ENCODE peak calls at places on chromosomes 1 and 21, in six cellular contexts. Y is A549; L is CD8-positive, alpha-beta T cell; Z is GM23338; N is ascending aorta; V is fibroblast of lung. F is an unnamed sample.

GRCh38 chr1:203186446-203187305 is at the start of gene CHI3L1:
- DNase-seq in N (no peak), L (no peak), Z (peak), V (peak), Y (no peak), F (no peak)

GRCh38 chr1:169892819-169893644 is 664 bp downstream of the SCYL3 start:
- DNase-seq in N (no peak), Z (no peak), L (no peak), V (peak), Y (peak), F (no peak)

GRCh38 chr1:40182956-40183710 is 21.9 kb downstream of the RLF start:
- DNase-seq in Z (peak), V (peak), L (no peak), Y (no peak), N (no peak), F (no peak)

GRCh38 chr1:5647226-5647625 is 345.0 kb downstream of the NPHP4 start:
- DNase-seq in Y (no peak), V (no peak), Z (no peak), N (no peak), L (no peak), F (no peak)

GRCh38 chr1:179955731-179956130 is 1.1 kb downstream of the CEP350 start:
- DNase-seq in N (no peak), L (no peak), V (no peak), Z (no peak), Y (no peak), F (no peak)

GRCh38 chr1:211327341-211327921 is 798 bp downstream of the TRAF5 start:
- DNase-seq in Y (peak), V (peak), N (no peak), Z (peak), L (no peak), F (peak)

GRCh38 chr1:44031051-44031899 is at the start of gene SLC6A9:
- DNase-seq in N (no peak), Y (no peak), L (peak), V (peak), Z (peak), F (peak)

GRCh38 chr1:5933676-5934057 is 58.6 kb downstream of the NPHP4 start:
- DNase-seq in Y (no peak), L (no peak), N (no peak), Z (no peak), V (peak), F (no peak)

GRCh38 chr1:93804412-93804811 is 74.6 kb downstream of the DNTTIP2 start:
- DNase-seq in L (no peak), V (peak), Z (no peak), Y (no peak), N (no peak), F (no peak)

GRCh38 chr1:118160825-118161224 is 24.2 kb downstream of the SPAG17 start:
- DNase-seq in L (no peak), Y (no peak), V (no peak), Z (no peak), N (no peak), F (no peak)

GRCh38 chr1:73674945-73675561 is 522.9 kb downstream of the LRRIQ3 start:
- DNase-seq in N (no peak), Y (no peak), V (peak), L (no peak), Z (peak), F (no peak)

GRCh38 chr1:223628233-223628632 is 37.3 kb downstream of the CAPN8 start:
- DNase-seq in Y (peak), V (peak), N (no peak), Z (peak), L (peak), F (peak)

GRCh38 chr1:107726860-107727259 is 238.1 kb downstream of the VAV3 start:
- DNase-seq in L (no peak), V (no peak), Y (no peak), Z (no peak), N (no peak), F (no peak)

GRCh38 chr1:6745073-6745472 is 40.2 kb upstream of the CAMTA1 start:
- DNase-seq in L (no peak), N (no peak), V (no peak), Y (no peak), Z (no peak), F (peak)

GRCh38 chr1:24586970-24587820 is 31.3 kb downstream of the NCMAP start:
- DNase-seq in Z (peak), L (peak), V (peak), Y (peak), N (no peak), F (no peak)

GRCh38 chr1:110605901-110606783 is at the start of gene KCNA2:
- DNase-seq in N (no peak), Z (peak), V (peak), L (no peak), Y (no peak), F (no peak)

GRCh38 chr1:46491500-46492268 is 2.0 kb downstream of the DMBX1 start:
- DNase-seq in L (no peak), Z (no peak), Y (no peak), N (no peak), V (no peak), F (no peak)

GRCh38 chr1:230105754-230106625 is 39.0 kb downstream of the GALNT2 start:
- DNase-seq in Z (no peak), N (no peak), V (peak), Y (peak), L (no peak), F (peak)

GRCh38 chr1:42529724-42530161 is 66.7 kb downstream of the CCDC30 start:
- DNase-seq in Y (no peak), V (peak), Z (no peak), N (no peak), L (no peak), F (no peak)

GRCh38 chr21:45080639-45081414 is 6.4 kb downstream of the ADARB1 start:
- DNase-seq in L (no peak), N (no peak), Z (no peak), Y (no peak), V (peak), F (no peak)

GRCh38 chr1:196655494-196655893 is 3.7 kb downstream of the CFH start:
- DNase-seq in N (no peak), Z (no peak), V (no peak), Y (no peak), L (no peak), F (no peak)

GRCh38 chr1:196660272-196660671 is 8.4 kb downstream of the CFH start:
- DNase-seq in V (no peak), N (no peak), L (no peak), Z (no peak), Y (no peak), F (no peak)

GRCh38 chr1:196661345-196661744 is 9.5 kb downstream of the CFH start:
- DNase-seq in Z (no peak), N (no peak), V (no peak), L (no peak), Y (no peak), F (no peak)

GRCh38 chr1:196659471-196659870 is 7.6 kb downstream of the CFH start:
- DNase-seq in Y (no peak), N (no peak), V (no peak), Z (no peak), L (no peak), F (no peak)

DNA sequence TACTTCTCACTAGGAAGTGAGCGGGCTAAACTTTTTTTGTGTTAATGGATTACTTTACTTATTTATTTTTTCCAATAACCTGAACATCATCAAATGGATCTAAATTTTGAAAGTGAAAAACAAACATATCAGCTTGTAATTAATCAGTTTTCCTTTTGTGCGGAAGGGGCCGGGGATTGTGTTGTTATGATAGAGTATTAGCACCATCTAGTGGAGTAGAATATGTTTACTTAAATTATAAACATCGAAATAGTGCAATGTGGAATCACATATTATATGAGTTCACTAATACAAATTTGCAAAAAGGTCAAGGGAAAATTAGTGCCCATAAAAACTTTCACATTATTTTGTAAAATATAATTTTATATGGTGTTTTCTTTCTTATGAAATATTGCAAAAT is 9.1 kb downstream of the CFH start:
- DNase-seq in Y (peak), Z (peak), V (peak), N (no peak), L (no peak), F (no peak)
- TF ChIP-seq CTCF in Y (peak), Z (peak), V (peak), N (peak), L (peak), F (peak)

GRCh38 chr1:21782868-21783678 is at the start of gene USP48:
- DNase-seq in L (peak), Z (peak), Y (peak), N (peak), V (peak), F (peak)

GRCh38 chr1:21778405-21778727 is 4.6 kb downstream of the USP48 start:
- DNase-seq in Z (no peak), N (no peak), Y (no peak), L (no peak), V (no peak), F (no peak)

GRCh38 chr1:21775985-21776562 is 6.9 kb downstream of the USP48 start:
- DNase-seq in Z (no peak), Y (no peak), V (peak), L (no peak), N (no peak), F (no peak)

GRCh38 chr1:21781971-21782867 is 730 bp downstream of the USP48 start:
- DNase-seq in V (peak), Z (peak), L (peak), Y (peak), N (no peak), F (no peak)

GRCh38 chr1:21779613-21780521 is 3.1 kb downstream of the USP48 start:
- DNase-seq in Y (no peak), V (no peak), Z (no peak), N (no peak), L (no peak), F (peak)
- H3K4me3 ChIP-seq in Y (no peak), V (no peak), Z (no peak), N (no peak), L (no peak), F (peak)

DNA sequence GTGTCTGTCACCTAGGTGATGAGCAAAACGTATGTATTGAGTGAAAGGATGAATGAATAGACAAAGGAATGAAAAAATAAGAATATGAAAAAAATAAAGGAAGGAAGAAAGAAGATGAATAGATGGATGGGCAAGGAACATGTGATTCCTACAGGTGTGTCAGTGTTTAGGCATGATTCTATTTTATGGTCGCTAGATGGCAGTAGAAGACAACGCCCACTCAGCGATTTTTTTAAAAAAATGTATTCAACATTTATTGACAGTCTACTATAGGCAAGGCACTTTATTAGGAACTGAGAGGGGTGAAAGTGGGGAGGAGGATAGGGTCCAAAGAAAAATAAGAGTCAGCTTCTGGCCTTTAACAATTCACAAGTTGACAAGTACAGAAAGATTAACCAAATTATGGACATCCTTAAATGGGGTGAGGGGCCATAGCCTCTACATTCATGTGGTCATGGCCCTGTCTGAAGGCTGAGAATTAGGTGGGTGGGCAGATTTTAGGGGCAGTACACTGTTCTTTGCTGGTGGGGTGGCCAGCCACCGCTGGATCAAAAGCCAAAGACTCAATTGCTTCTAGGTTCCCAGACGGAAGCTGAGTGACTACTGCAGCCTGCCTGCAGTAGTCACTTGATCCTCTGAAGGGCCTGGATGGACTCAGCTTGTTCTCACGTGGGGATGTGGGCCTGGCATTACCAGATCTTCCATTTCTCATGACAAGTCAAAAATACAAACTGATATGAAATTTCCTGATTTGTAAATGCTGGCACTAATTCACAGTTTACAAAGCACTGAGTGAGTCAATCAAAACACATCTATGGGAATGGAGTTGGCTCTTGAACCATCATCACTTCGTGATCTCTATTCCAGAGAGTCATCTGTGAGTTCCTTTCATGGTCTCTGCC is 83.9 kb downstream of the FASLG start:
- DNase-seq in V (peak), L (no peak), N (no peak), Y (peak), Z (peak), F (no peak)
- TF ChIP-seq CTCF in V (peak), L (peak), N (peak), Y (peak), Z (peak), F (peak)

DNA sequence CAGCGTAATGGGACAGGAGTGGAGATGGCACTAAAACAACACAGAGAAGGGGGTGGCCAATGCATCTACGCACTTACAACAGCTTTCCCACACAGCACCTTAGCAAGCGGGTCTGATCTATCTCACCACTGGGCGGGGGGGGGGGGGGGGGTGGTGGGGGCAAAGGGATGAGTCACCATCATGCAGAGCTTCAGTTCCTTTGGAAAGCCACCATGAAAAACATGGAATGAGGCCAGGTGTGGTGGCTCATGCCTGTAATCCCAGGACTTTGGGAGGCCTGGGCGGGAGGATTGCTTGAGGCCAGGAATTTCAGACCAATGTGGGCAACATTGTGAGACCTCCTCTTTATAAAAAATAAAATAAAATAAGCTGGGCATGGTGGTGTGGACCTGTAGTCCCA is 47.2 kb downstream of the KLHDC7A start:
- DNase-seq in N (no peak), L (no peak), V (no peak), Z (no peak), Y (no peak), F (no peak)
- H3K4me3 ChIP-seq in N (no peak), L (no peak), V (no peak), Z (no peak), Y (no peak), F (no peak)

GRCh38 chr1:55064071-55064581 is 24.8 kb downstream of the PCSK9 start:
- DNase-seq in L (no peak), Z (peak), Y (no peak), N (no peak), V (peak), F (no peak)
- TF ChIP-seq CTCF in L (no peak), Z (peak), Y (no peak), N (no peak), V (peak), F (no peak)

GRCh38 chr21:16195896-16196443 is 466.2 kb downstream of the USP25 start:
- DNase-seq in N (no peak), Y (no peak), L (no peak), Z (no peak), V (peak), F (no peak)

GRCh38 chr21:16196521-16197208 is 466.9 kb downstream of the USP25 start:
- DNase-seq in V (peak), L (no peak), Y (no peak), Z (no peak), N (no peak), F (peak)

GRCh38 chr21:16193758-16194606 is 464.2 kb downstream of the USP25 start:
- DNase-seq in V (peak), N (peak), Z (peak), L (no peak), Y (peak), F (peak)

GRCh38 chr21:16195476-16195875 is 465.7 kb downstream of the USP25 start:
- DNase-seq in L (no peak), Z (no peak), V (peak), N (no peak), Y (no peak), F (peak)

DNA sequence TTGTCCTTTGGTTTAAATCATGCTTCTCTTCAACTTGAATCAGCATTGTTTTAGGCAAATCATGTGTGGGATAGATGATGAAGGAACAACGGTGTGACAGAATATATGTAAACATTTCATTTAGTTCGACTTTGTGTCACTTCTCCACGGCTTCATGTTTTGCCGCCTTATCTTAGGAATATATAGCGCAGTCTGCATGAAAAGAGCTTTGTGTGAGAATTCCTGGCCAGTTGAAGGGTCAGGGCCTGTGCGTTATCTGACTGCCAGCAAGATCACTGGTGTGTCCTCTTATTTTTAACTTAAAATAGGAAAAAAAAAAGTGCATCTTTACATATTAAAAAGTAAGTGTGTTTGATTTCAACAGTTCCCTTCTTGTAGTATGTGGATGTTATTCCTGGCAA is 465.1 kb downstream of the USP25 start:
- DNase-seq in L (no peak), Y (no peak), V (peak), Z (no peak), N (no peak), F (no peak)
- H3K4me3 ChIP-seq in L (no peak), Y (peak), V (peak), Z (no peak), N (peak), F (peak)

DNA sequence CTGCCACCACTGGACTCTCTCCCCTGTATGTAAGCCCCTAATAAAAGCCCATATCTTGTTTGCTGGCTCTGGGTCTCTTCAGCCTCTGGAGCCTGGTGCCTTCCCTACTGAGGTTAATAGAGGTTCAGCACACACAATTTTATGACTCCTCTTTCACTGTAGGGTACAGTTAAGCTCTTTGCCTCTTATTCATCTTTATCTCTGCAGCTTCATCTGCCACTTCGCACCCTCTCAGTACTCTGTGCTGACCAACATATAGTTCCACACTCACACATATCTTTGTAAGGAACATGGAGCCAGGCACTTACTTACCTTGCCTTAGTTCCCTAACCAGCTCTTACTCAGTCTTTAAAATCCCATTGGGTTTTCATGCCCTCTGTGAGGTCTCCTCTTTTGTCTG is 4.5 kb downstream of the BTBD8 start:
- DNase-seq in L (no peak), Z (no peak), V (no peak), Y (no peak), N (no peak), F (no peak)
- TF ChIP-seq CTCF in L (no peak), Z (no peak), V (no peak), Y (no peak), N (no peak), F (no peak)

GRCh38 chr1:159009287-159009686 is 420 bp upstream of the IFI16 start:
- DNase-seq in Y (no peak), Z (no peak), N (no peak), V (no peak), L (no peak), F (no peak)
- H3K4me3 ChIP-seq in Y (peak), Z (no peak), N (peak), V (no peak), L (peak), F (peak)